ENCODE peak calls at places on chromosomes 6 and 20, in six cellular contexts. I is HCT116, L is ovary, S is K562, O is body of pancreas, M is breast epithelium. H is an unnamed sample. For H3K4me1, the result is how much of the 10 kb centered on the place peaks cover.

GRCh38 chr6:94462231-94462630 is 1042.9 kb upstream of the EPHA7 start:
- DNase-seq in I (no peak), L (no peak), S (no peak), O (no peak), M (no peak), H (no peak)

GRCh38 chr6:6486595-6486994 is 101.9 kb upstream of the LY86 start:
- DNase-seq in I (no peak), L (no peak), S (no peak), O (no peak), M (no peak), H (no peak)

GRCh38 chr20:24935786-24936525 is 13.1 kb upstream of the CST7 start:
- DNase-seq in I (no peak), L (no peak), S (no peak), O (no peak), M (no peak), H (no peak)

GRCh38 chr20:20915855-20916254 is 190.3 kb downstream of the LINC00237 start:
- DNase-seq in I (no peak), L (no peak), S (no peak), O (no peak), M (no peak), H (no peak)

GRCh38 chr6:106444777-106445507 is 84.4 kb downstream of the CRYBG1 start:
- DNase-seq in I (peak), L (no peak), S (peak), O (peak), M (no peak), H (no peak)

GRCh38 chr6:17959317-17959716 is 28.1 kb downstream of the KIF13A start:
- DNase-seq in I (no peak), L (no peak), S (no peak), O (no peak), M (no peak), H (no peak)

GRCh38 chr6:141580121-141580520 is 552.6 kb upstream of the GJE1 start:
- DNase-seq in I (no peak), L (no peak), S (no peak), O (no peak), M (no peak), H (no peak)

GRCh38 chr20:44153636-44154043 is 33.3 kb downstream of the JPH2 start:
- DNase-seq in I (no peak), L (no peak), S (no peak), O (no peak), M (no peak), H (no peak)

GRCh38 chr20:10622657-10623418 is 51.0 kb downstream of the JAG1 start:
- DNase-seq in I (no peak), L (peak), S (no peak), O (no peak), M (no peak), H (no peak)

GRCh38 chr6:6593876-6594275 is 5.4 kb downstream of the LY86 start:
- DNase-seq in I (no peak), L (no peak), S (no peak), O (no peak), M (no peak), H (no peak)

GRCh38 chr6:19866199-19866872 is 29.2 kb downstream of the ID4 start:
- DNase-seq in I (no peak), L (no peak), S (no peak), O (no peak), M (no peak), H (no peak)

GRCh38 chr20:719816-720215 is 44.2 kb upstream of the SCRT2 start:
- DNase-seq in I (no peak), L (no peak), S (no peak), O (no peak), M (no peak), H (no peak)

GRCh38 chr6:31581511-31582229 is 554 bp downstream of the LTB start:
- DNase-seq in I (no peak), L (peak), S (no peak), O (no peak), M (no peak), H (no peak)

GRCh38 chr6:36818741-36819140 is 20.5 kb downstream of the CPNE5 start:
- DNase-seq in I (no peak), L (no peak), S (no peak), O (no peak), M (no peak), H (no peak)

GRCh38 chr6:33837971-33838665 is 34.3 kb upstream of the MLN start:
- DNase-seq in I (no peak), L (peak), S (no peak), O (no peak), M (no peak), H (no peak)

GRCh38 chr6:306641-307061 is 14.4 kb downstream of the DUSP22 start:
- DNase-seq in I (no peak), L (no peak), S (peak), O (no peak), M (no peak), H (no peak)

GRCh38 chr6:101534386-101534785 is 140.9 kb downstream of the GRIK2 start:
- DNase-seq in I (no peak), L (no peak), S (no peak), O (no peak), M (no peak), H (no peak)

GRCh38 chr6:33075568-33076405 is at the start of gene HLA-DPB1:
- DNase-seq in I (peak), L (no peak), S (peak), O (no peak), M (no peak), H (no peak)

GRCh38 chr6:84762220-84762940 is 2.0 kb downstream of the TBX18 start:
- DNase-seq in I (no peak), L (peak), S (peak), O (no peak), M (no peak), H (no peak)

GRCh38 chr6:84762941-84763396 is 1.4 kb downstream of the TBX18 start:
- DNase-seq in I (no peak), L (peak), S (peak), O (no peak), M (no peak), H (no peak)

GRCh38 chr6:84766118-84766683 is 1.8 kb upstream of the TBX18 start:
- DNase-seq in I (no peak), L (no peak), S (no peak), O (no peak), M (no peak), H (no peak)

GRCh38 chr6:84764332-84765049 is at the start of gene TBX18:
- DNase-seq in I (peak), L (peak), S (peak), O (peak), M (peak), H (peak)

DNA sequence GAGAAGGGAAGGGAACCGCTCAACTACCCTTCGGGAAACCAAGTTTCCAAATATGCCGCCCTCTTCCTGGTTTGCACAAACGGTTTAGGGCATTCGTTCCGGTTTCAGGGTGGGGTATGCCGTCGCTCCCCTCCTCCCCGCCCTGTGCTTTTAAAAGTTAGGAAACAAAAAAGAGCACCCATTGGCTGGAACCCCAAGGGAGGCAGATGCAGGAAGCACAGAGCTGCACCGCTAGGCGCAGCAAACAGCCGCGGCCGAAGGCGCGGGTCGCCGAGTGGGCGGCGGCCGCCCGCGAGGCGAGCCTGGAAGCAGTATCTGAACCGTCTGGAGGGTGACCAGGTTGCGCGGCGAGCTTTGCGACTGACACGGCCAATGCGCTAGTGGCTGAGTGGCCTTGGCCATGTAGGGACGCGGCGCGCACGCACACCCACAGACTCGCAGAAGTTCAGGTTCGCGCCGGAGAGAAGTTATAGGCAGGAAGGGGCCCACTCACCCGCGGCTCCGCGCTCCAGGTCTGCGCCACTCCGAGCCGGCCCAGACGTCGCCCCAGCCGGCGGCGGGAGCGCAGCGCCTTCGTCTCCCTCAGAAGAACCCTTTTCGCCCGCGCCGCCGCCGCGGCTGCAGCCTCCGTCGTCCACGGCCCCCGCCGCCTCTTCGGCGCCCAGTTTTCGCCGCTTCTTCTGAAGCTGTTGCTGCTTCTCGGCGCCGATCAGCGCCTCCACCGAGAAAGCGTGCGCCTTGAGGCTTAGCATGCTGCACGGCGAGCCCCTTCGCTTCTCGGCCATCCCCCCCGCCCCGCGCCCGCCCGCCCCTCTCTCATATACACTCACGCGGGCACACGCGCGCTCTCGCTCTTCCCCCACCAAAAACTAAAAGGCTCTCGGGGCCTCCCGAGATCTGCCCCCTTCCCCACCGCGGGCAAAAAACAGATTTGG is 734 bp downstream of the TBX18 start:
- DNase-seq in I (peak), L (peak), S (peak), O (peak), M (no peak), H (no peak)
- TF ChIP-seq POLR2A in I (peak), L (no peak), S (peak), O (no peak), M (no peak), H (peak)

DNA sequence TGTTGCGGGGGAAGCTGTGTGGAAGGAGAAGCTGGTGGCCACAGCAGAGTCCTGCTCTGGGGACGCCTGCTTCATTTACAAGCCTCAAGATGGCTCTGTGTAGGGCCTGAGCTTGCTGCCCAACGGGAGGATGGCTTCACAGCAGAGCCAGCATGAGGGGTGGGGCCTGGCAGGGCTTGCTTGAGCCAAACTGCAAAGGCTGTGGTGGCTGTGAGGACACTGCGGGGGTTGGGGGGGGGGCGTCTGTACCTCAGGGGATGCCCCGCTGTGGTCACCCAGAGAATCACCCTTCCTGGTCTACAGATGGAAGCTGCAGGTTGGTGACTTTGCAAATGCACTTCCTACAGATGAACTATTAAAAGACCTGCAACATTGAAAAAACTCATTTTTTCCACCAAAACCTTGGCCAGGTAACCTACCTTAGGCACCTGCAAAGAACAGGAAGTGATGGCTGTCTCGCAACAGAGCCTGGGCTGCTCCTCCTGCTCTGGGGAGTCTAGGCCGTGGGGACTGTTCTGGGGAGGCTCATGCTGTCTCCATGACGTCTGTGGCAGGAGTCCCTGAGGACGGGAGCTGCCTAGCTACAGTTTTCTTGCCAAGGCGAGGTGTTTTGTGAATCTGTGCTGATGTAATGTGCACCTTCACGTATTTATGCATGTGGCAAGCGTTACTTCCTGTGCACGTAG is 7.3 kb downstream of the NPBWR2 start:
- DNase-seq in I (no peak), L (no peak), S (no peak), O (no peak), M (no peak), H (no peak)
- H3K4me1 ChIP-seq in I (under half), L (under half), S (under half), O (under half), M (under half), H (under half)

GRCh38 chr6:75347797-75348610 is 63.4 kb upstream of the TMEM30A start:
- DNase-seq in I (no peak), L (no peak), S (no peak), O (no peak), M (no peak), H (no peak)
- H3K27ac ChIP-seq in I (no peak), L (no peak), S (no peak), O (no peak), M (no peak), H (no peak)

DNA sequence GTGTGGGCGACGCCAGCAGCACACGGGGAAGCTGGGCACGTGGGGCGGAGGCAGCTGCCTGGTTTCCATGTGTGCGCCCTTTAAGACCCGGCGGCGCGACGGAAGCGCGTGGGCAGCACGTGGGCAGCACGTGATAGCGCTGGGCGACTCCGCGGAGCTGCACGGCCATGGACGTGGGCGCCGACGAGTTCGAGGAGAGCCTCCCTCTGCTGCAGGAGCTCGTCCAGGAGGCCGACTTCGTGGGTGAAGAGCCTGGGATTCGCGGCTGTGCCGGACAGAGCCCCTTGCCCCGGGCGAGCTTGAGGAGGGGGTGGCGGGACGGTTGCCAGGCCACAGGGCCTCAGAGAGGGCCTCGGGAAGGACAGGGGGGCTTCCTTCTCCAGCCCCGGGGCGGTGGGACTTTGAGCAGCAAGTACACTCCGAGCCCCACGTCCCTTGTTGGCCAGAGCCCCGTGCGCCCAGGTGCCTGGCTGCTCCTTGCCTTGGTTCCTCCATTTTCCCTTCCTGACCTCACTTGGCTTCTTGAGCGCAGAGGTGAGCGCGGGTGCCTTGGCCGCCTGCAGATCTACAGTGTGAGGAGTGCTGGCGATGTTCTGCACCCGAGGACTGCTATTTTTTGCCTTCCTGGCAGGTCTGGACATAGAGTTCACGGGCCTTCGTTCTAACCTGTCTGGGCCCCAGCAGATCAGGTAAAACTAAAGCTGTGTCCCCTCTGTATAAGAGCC is at the start of gene PNLDC1:
- DNase-seq in I (no peak), L (no peak), S (no peak), O (no peak), M (no peak), H (no peak)
- TF ChIP-seq POLR2A in I (no peak), L (no peak), S (no peak), O (no peak), M (no peak), H (no peak)

GRCh38 chr20:50405235-50405914 is 104.8 kb upstream of the PTPN1 start:
- DNase-seq in I (no peak), L (no peak), S (no peak), O (no peak), M (no peak), H (no peak)

GRCh38 chr20:50405915-50406609 is 104.1 kb upstream of the PTPN1 start:
- DNase-seq in I (no peak), L (no peak), S (no peak), O (no peak), M (no peak), H (no peak)

GRCh38 chr20:50406610-50407136 is 103.5 kb upstream of the PTPN1 start:
- DNase-seq in I (no peak), L (no peak), S (no peak), O (no peak), M (no peak), H (no peak)

GRCh38 chr20:50403565-50404418 is 106.4 kb upstream of the PTPN1 start:
- DNase-seq in I (no peak), L (no peak), S (no peak), O (no peak), M (no peak), H (no peak)

DNA sequence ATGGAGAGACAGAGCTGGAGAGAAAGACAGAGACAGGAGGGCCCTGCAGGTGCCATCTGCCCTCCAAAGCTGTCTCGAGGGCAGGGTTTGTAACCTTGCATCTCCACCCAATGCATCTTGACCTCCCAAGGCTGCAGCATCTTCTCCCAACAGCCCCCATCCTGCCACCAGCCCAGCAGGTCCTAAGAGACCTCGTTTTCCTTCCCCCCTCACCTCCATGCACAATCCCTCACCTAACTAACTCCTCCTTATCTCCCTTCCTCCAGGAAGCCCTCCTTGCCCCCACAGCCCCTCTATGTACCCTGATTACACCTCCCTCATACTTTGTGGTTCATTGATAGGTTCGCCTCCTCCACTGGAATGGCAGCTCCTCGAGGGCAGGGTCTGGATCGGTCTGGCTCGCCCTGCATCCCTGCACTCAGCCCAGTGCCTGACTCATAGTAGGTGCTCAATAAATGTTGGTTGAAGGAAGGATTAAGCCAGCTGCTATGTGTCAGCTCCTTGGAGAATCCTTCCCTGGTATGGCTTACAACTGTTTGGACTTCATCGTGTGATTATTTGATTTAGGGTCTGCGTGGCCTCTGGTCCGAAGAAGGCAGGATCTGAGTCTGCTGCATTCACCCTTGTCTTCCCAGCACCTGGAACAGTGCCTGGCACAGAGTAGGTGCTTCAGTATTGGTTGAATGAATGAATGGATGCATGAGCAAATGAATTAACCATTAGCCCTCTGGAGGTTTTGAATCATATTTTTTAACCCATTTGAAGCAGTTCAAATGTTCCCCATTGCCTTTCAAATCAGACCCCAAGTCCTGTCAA is 105.6 kb upstream of the PTPN1 start:
- DNase-seq in I (no peak), L (no peak), S (no peak), O (no peak), M (no peak), H (no peak)
- H3K4me1 ChIP-seq in I (under half), L (under half), S (under half), O (under half), M (under half), H (under half)

GRCh38 chr20:5181492-5181891 is 54.7 kb downstream of the CDS2 start:
- DNase-seq in I (no peak), L (no peak), S (no peak), O (no peak), M (no peak), H (no peak)

GRCh38 chr20:5182615-5183254 is 55.9 kb downstream of the CDS2 start:
- DNase-seq in I (no peak), L (no peak), S (no peak), O (no peak), M (no peak), H (no peak)

GRCh38 chr20:5180933-5181332 is 54.1 kb downstream of the CDS2 start:
- DNase-seq in I (no peak), L (no peak), S (no peak), O (no peak), M (no peak), H (no peak)

GRCh38 chr20:5181955-5182354 is 55.1 kb downstream of the CDS2 start:
- DNase-seq in I (no peak), L (no peak), S (no peak), O (no peak), M (no peak), H (no peak)

GRCh38 chr20:5180421-5180820 is 53.6 kb downstream of the CDS2 start:
- DNase-seq in I (no peak), L (no peak), S (no peak), O (no peak), M (no peak), H (no peak)
- H3K27ac ChIP-seq in I (no peak), L (no peak), S (no peak), O (no peak), M (no peak), H (no peak)

GRCh38 chr6:26195924-26196845 is 109.0 kb downstream of the HFE start:
- DNase-seq in I (no peak), L (peak), S (peak), O (no peak), M (no peak), H (no peak)

GRCh38 chr6:26198626-26199056 is 111.4 kb downstream of the HFE start:
- DNase-seq in I (peak), L (no peak), S (no peak), O (no peak), M (no peak), H (no peak)

GRCh38 chr6:26197736-26198625 is 110.8 kb downstream of the HFE start:
- DNase-seq in I (peak), L (peak), S (peak), O (peak), M (no peak), H (no peak)

GRCh38 chr6:26195376-26195923 is 108.2 kb downstream of the HFE start:
- DNase-seq in I (peak), L (peak), S (peak), O (peak), M (peak), H (no peak)

GRCh38 chr6:26196846-26197683 is 109.8 kb downstream of the HFE start:
- DNase-seq in I (peak), L (peak), S (peak), O (peak), M (no peak), H (no peak)
- TF ChIP-seq POLR2A in I (peak), L (peak), S (peak), O (peak), M (peak), H (peak)

GRCh38 chr6:167125405-167125804 is 2.5 kb downstream of the CCR6 start:
- DNase-seq in I (no peak), L (no peak), S (no peak), O (no peak), M (no peak), H (no peak)
- H3K4me1 ChIP-seq in I (under half), L (under half), S (under half), O (under half), M (under half), H (under half)